ENCODE peak calls at places on chromosomes 6 and 20, in eight cellular contexts. G is NCI-H2081; M is frontal cortex; K is NCI-H1436; X is choroid plexus epithelial cell; C is NCI-H748 treated with DMSO at 0.1 percent for 48 hours; H is GM13977; P is CD8-positive, alpha-beta memory T cell. T is an unnamed sample.

GRCh38 chr6:156796627-156797026 is 19.4 kb downstream of the ARID1B start:
- DNase-seq in M (no peak), C (no peak), P (no peak), X (no peak), H (no peak), K (no peak), G (no peak), T (no peak)

GRCh38 chr6:72733045-72733444 is 111.2 kb downstream of the KCNQ5 start:
- DNase-seq in M (no peak), G (no peak), K (no peak), P (no peak), X (no peak), C (no peak), H (no peak), T (no peak)

GRCh38 chr20:15759546-15760216 is 813.6 kb downstream of the KIF16B start:
- DNase-seq in C (no peak), G (no peak), H (no peak), X (no peak), P (no peak), K (no peak), M (no peak), T (no peak)

GRCh38 chr6:48289841-48290240 is 178.8 kb upstream of the PTCHD4 start:
- DNase-seq in C (no peak), P (no peak), K (no peak), G (no peak), X (no peak), H (no peak), M (no peak), T (no peak)

GRCh38 chr20:32451682-32452461 is 93.7 kb downstream of the ASXL1 start:
- DNase-seq in H (no peak), M (no peak), G (no peak), K (no peak), C (no peak), P (no peak), X (no peak), T (no peak)

GRCh38 chr20:50172347-50173013 is 18.1 kb upstream of the CEBPB start:
- DNase-seq in H (no peak), K (peak; percentile 2), X (peak; percentile 75), M (no peak), G (peak; percentile 7), C (no peak), P (no peak), T (peak; percentile 51)

GRCh38 chr6:154683756-154684523 is 49.3 kb upstream of the SCAF8 start:
- DNase-seq in M (no peak), P (no peak), G (no peak), X (peak; percentile 57), H (peak; percentile 68), K (no peak), C (peak; percentile 4), T (peak; percentile 61)

GRCh38 chr20:62367483-62368302 is 581 bp upstream of the LAMA5 start:
- DNase-seq in X (no peak), H (no peak), G (no peak), K (peak; percentile 15), P (no peak), C (no peak), M (no peak), T (no peak)

GRCh38 chr20:44071526-44072111 is 115.4 kb downstream of the JPH2 start:
- DNase-seq in K (no peak), X (no peak), G (no peak), H (no peak), C (no peak), P (no peak), M (no peak), T (no peak)